ENCODE peak calls at places on chromosomes 7 and 10, in nine cellular contexts. One of them, this sample, is unnamed.

GRCh38 chr7:25758559-25758958 is 393.4 kb upstream of the NFE2L3 start:
- DNase-seq in GM23338: no peak
- DNase-seq in HL-60: no peak
- DNase-seq in HCT116: no peak
- DNase-seq in A549: no peak
- DNase-seq in K562: no peak
- DNase-seq in GM12878: no peak
- DNase-seq in HepG2: no peak
- DNase-seq in SK-N-SH: no peak
- DNase-seq in this sample: no peak

GRCh38 chr7:3991771-3992231 is 690.3 kb upstream of the FOXK1 start:
- DNase-seq in GM23338: no peak
- DNase-seq in HL-60: no peak
- DNase-seq in HCT116: no peak
- DNase-seq in A549: no peak
- DNase-seq in K562: no peak
- DNase-seq in GM12878: no peak
- DNase-seq in HepG2: no peak
- DNase-seq in SK-N-SH: peak; percentile 71
- DNase-seq in this sample: no peak

GRCh38 chr7:114930829-114931655 is 9.1 kb downstream of the MDFIC start:
- DNase-seq in GM23338: no peak
- DNase-seq in HL-60: no peak
- DNase-seq in HCT116: no peak
- DNase-seq in A549: no peak
- DNase-seq in K562: no peak
- DNase-seq in GM12878: no peak
- DNase-seq in HepG2: no peak
- DNase-seq in SK-N-SH: no peak
- DNase-seq in this sample: no peak

GRCh38 chr10:3668276-3668960 is 116.6 kb downstream of the KLF6 start:
- DNase-seq in GM23338: peak; percentile 82
- DNase-seq in HL-60: peak; percentile 20
- DNase-seq in HCT116: no peak
- DNase-seq in A549: no peak
- DNase-seq in K562: peak; percentile 87
- DNase-seq in GM12878: no peak
- DNase-seq in HepG2: peak; percentile 55
- DNase-seq in SK-N-SH: no peak
- DNase-seq in this sample: no peak

GRCh38 chr10:98249134-98249533 is 18.9 kb downstream of the LOXL4 start:
- DNase-seq in GM23338: no peak
- DNase-seq in HL-60: no peak
- DNase-seq in HCT116: no peak
- DNase-seq in A549: no peak
- DNase-seq in K562: no peak
- DNase-seq in GM12878: no peak
- DNase-seq in HepG2: peak; percentile 44
- DNase-seq in SK-N-SH: no peak
- DNase-seq in this sample: no peak

GRCh38 chr7:106840342-106840741 is 24.7 kb upstream of the PIK3CG start:
- DNase-seq in GM23338: peak; percentile 45
- DNase-seq in HL-60: no peak
- DNase-seq in HCT116: no peak
- DNase-seq in A549: no peak
- DNase-seq in K562: no peak
- DNase-seq in GM12878: no peak
- DNase-seq in HepG2: no peak
- DNase-seq in SK-N-SH: no peak
- DNase-seq in this sample: no peak

GRCh38 chr10:34824870-34825269 is 9.8 kb upstream of the PARD3 start:
- DNase-seq in GM23338: peak; percentile 38
- DNase-seq in HL-60: no peak
- DNase-seq in HCT116: no peak
- DNase-seq in A549: no peak
- DNase-seq in K562: no peak
- DNase-seq in GM12878: no peak
- DNase-seq in HepG2: no peak
- DNase-seq in SK-N-SH: peak; percentile 38
- DNase-seq in this sample: no peak

GRCh38 chr10:17891435-17891834 is 60.3 kb upstream of the SLC39A12 start:
- DNase-seq in GM23338: no peak
- DNase-seq in HL-60: no peak
- DNase-seq in HCT116: no peak
- DNase-seq in A549: no peak
- DNase-seq in K562: no peak
- DNase-seq in GM12878: no peak
- DNase-seq in HepG2: no peak
- DNase-seq in SK-N-SH: no peak
- DNase-seq in this sample: no peak

GRCh38 chr7:24052572-24053223 is 231.3 kb upstream of the NPY start:
- DNase-seq in GM23338: no peak
- DNase-seq in HL-60: no peak
- DNase-seq in HCT116: peak; percentile 7
- DNase-seq in A549: no peak
- DNase-seq in K562: no peak
- DNase-seq in GM12878: no peak
- DNase-seq in HepG2: no peak
- DNase-seq in SK-N-SH: no peak
- DNase-seq in this sample: no peak

GRCh38 chr7:24907311-24907886 is 72.6 kb downstream of the OSBPL3 start:
- DNase-seq in GM23338: no peak
- DNase-seq in HL-60: no peak
- DNase-seq in HCT116: peak; percentile 65
- DNase-seq in A549: peak; percentile 41
- DNase-seq in K562: peak; percentile 72
- DNase-seq in GM12878: peak; percentile 44
- DNase-seq in HepG2: no peak
- DNase-seq in SK-N-SH: no peak
- DNase-seq in this sample: peak; percentile 63

GRCh38 chr7:100570954-100571828 is 2.5 kb downstream of the SAP25 start:
- DNase-seq in GM23338: peak; percentile 65
- DNase-seq in HL-60: no peak
- DNase-seq in HCT116: no peak
- DNase-seq in A549: no peak
- DNase-seq in K562: peak; percentile 27
- DNase-seq in GM12878: no peak
- DNase-seq in HepG2: peak; percentile 80
- DNase-seq in SK-N-SH: peak; percentile 48
- DNase-seq in this sample: no peak

GRCh38 chr7:1229334-1229935 is 3.2 kb upstream of the UNCX start:
- DNase-seq in GM23338: peak; percentile 75
- DNase-seq in HL-60: no peak
- DNase-seq in HCT116: no peak
- DNase-seq in A549: no peak
- DNase-seq in K562: no peak
- DNase-seq in GM12878: no peak
- DNase-seq in HepG2: no peak
- DNase-seq in SK-N-SH: peak; percentile 75
- DNase-seq in this sample: no peak

GRCh38 chr7:90274161-90274560 is 29.2 kb downstream of the CFAP69 start:
- DNase-seq in GM23338: no peak
- DNase-seq in HL-60: no peak
- DNase-seq in HCT116: no peak
- DNase-seq in A549: no peak
- DNase-seq in K562: no peak
- DNase-seq in GM12878: no peak
- DNase-seq in HepG2: no peak
- DNase-seq in SK-N-SH: no peak
- DNase-seq in this sample: no peak

GRCh38 chr7:140778975-140779374 is 82.5 kb downstream of the NDUFB2 start:
- DNase-seq in GM23338: no peak
- DNase-seq in HL-60: no peak
- DNase-seq in HCT116: no peak
- DNase-seq in A549: no peak
- DNase-seq in K562: no peak
- DNase-seq in GM12878: no peak
- DNase-seq in HepG2: no peak
- DNase-seq in SK-N-SH: no peak
- DNase-seq in this sample: no peak

GRCh38 chr7:154610903-154611302 is 392.0 kb downstream of the PAXIP1 start:
- DNase-seq in GM23338: no peak
- DNase-seq in HL-60: no peak
- DNase-seq in HCT116: no peak
- DNase-seq in A549: no peak
- DNase-seq in K562: no peak
- DNase-seq in GM12878: no peak
- DNase-seq in HepG2: no peak
- DNase-seq in SK-N-SH: peak; percentile 51
- DNase-seq in this sample: no peak

GRCh38 chr10:84521015-84521414 is 192.6 kb downstream of the CCSER2 start:
- DNase-seq in GM23338: peak; percentile 57
- DNase-seq in HL-60: no peak
- DNase-seq in HCT116: no peak
- DNase-seq in A549: no peak
- DNase-seq in K562: no peak
- DNase-seq in GM12878: no peak
- DNase-seq in HepG2: no peak
- DNase-seq in SK-N-SH: no peak
- DNase-seq in this sample: no peak

DNA sequence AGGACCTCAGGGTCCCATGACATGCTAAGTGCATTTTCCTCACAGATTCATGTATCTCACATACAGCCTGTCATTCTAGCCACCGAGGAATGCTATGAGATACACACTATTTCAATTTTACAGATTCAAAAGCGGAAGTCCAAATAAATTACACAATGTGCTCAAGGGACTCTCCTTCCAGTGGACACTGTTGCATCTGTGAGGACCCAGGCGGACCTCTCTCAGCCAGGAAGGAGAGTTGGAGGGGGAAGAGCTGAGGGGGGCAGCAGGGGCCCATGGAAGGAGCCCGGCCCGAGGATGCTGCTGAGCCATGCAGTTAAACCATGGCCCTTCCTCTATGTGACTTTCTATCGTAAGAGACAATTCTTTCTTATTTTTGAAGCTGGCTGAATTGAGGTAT is 93.6 kb downstream of the VOPP1 start:
- DNase-seq in GM23338: no peak
- DNase-seq in HL-60: peak; percentile 9
- DNase-seq in HCT116: no peak
- DNase-seq in A549: no peak
- DNase-seq in K562: no peak
- DNase-seq in GM12878: no peak
- DNase-seq in HepG2: no peak
- DNase-seq in SK-N-SH: no peak
- DNase-seq in this sample: no peak
- TF ChIP-seq REST in GM23338: no peak
- TF ChIP-seq REST in HL-60: no peak
- TF ChIP-seq REST in HCT116: no peak
- TF ChIP-seq REST in A549: no peak
- TF ChIP-seq REST in K562: no peak
- TF ChIP-seq REST in GM12878: no peak
- TF ChIP-seq REST in HepG2: no peak
- TF ChIP-seq REST in SK-N-SH: no peak
- TF ChIP-seq REST in this sample: no peak

DNA sequence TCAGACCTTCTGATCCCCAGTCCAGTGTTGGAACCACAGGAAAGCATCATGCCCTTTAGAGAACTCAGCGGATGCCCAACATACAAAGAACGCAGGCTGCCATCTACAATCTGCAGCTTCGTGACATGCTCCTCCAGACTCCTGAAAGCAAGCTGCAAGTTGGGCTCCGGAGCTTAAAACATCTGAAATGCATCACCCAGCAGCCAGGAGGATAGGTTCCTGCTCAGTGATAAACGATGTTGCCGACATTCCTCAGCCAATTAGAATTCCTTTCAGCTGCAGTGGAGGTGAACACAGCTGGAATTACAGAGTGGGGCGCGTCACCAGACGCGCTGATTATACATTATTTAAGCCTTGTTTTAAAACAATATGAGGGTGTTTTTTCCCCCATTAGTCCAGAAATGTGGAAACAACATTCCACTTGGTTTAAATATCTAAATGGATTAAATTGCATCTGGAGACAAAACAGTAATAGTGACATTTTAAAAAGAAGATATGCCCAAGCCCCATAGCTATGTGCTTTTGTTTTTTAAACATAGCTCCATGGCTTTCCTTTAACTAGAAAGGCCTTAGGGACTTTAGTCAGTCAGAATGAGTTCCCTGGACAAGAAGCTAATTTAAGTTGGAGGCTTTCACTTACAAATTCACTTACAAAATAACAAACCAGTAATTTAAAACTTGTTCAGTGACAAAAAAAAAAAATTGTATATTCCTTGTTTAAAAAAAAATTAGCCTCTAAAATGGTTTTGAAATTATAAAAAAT is 6.3 kb downstream of the SMURF1 start:
- DNase-seq in GM23338: peak; percentile 94
- DNase-seq in HL-60: no peak
- DNase-seq in HCT116: no peak
- DNase-seq in A549: peak; percentile 36
- DNase-seq in K562: no peak
- DNase-seq in GM12878: no peak
- DNase-seq in HepG2: no peak
- DNase-seq in SK-N-SH: peak; percentile 63
- DNase-seq in this sample: no peak
- H3K4me3 ChIP-seq in GM23338: peak overlapping the region; percentile 35
- H3K4me3 ChIP-seq in HL-60: no peak overlapping the region
- H3K4me3 ChIP-seq in HCT116: no peak overlapping the region
- H3K4me3 ChIP-seq in A549: no peak overlapping the region
- H3K4me3 ChIP-seq in K562: no peak overlapping the region
- H3K4me3 ChIP-seq in GM12878: no peak overlapping the region
- H3K4me3 ChIP-seq in HepG2: no peak overlapping the region
- H3K4me3 ChIP-seq in SK-N-SH: peak overlapping the region; percentile 51
- H3K4me3 ChIP-seq in this sample: peak overlapping the region; percentile 47

DNA sequence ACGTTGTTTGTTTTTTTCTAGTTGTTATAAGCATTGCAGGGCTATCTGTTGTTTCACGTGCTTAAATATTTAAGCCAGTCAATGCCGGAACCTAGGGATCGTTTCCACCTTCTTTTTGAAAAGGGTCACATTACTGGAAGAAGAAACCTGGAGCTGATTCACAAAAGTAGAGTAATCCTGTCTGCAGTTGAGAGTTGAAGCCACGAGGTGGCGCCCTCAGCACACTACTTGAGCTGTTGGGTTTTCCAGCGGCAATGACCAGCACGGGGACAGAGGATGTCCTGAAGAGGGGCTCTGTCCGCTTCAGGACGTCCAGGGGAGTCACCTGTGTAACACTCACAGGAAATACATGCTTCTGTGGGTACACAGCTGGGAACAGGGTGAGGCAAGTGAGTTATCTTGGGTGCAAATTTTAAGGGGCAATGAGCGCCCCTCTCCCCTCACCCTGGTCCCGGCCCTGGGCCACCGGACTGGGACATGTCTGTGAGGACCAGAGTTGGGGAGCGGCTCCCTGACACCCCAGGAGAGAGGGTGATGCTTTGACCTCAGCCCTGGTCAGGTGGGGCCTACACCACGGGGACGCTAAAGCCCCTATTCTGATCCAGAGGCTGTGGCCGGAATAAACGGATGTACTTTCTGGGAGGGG is 26.3 kb upstream of the WDFY4 start:
- DNase-seq in GM23338: peak; percentile 88
- DNase-seq in HL-60: peak; percentile 67
- DNase-seq in HCT116: peak; percentile 55
- DNase-seq in A549: peak; percentile 66
- DNase-seq in K562: peak; percentile 87
- DNase-seq in GM12878: no peak
- DNase-seq in HepG2: peak; percentile 56
- DNase-seq in SK-N-SH: peak; percentile 78
- DNase-seq in this sample: peak; percentile 41
- TF ChIP-seq REST in GM23338: no peak
- TF ChIP-seq REST in HL-60: no peak
- TF ChIP-seq REST in HCT116: no peak
- TF ChIP-seq REST in A549: no peak
- TF ChIP-seq REST in K562: no peak
- TF ChIP-seq REST in GM12878: no peak
- TF ChIP-seq REST in HepG2: no peak
- TF ChIP-seq REST in SK-N-SH: no peak
- TF ChIP-seq REST in this sample: no peak

GRCh38 chr10:29545122-29545521 is 89.6 kb downstream of the SVIL start:
- DNase-seq in GM23338: no peak
- DNase-seq in HL-60: no peak
- DNase-seq in HCT116: no peak
- DNase-seq in A549: no peak
- DNase-seq in K562: no peak
- DNase-seq in GM12878: no peak
- DNase-seq in HepG2: no peak
- DNase-seq in SK-N-SH: no peak
- DNase-seq in this sample: no peak
- H3K4me3 ChIP-seq in GM23338: no peak overlapping the region
- H3K4me3 ChIP-seq in HL-60: no peak overlapping the region
- H3K4me3 ChIP-seq in HCT116: no peak overlapping the region
- H3K4me3 ChIP-seq in A549: no peak overlapping the region
- H3K4me3 ChIP-seq in K562: no peak overlapping the region
- H3K4me3 ChIP-seq in GM12878: no peak overlapping the region
- H3K4me3 ChIP-seq in HepG2: no peak overlapping the region
- H3K4me3 ChIP-seq in SK-N-SH: no peak overlapping the region
- H3K4me3 ChIP-seq in this sample: no peak overlapping the region